ENCODE peak calls at places on chromosomes 11 and 22, in six cellular contexts. H is CD4-positive, CD25-positive, alpha-beta regulatory T cell; G is fibroblast of lung; N is ovary; Q is colonic mucosa; S is upper lobe of right lung. P is an unnamed sample.
A peak's percentile ranks its signal among the peaks of the same experiment; 100 is the strongest.

GRCh38 chr11:14577835-14578529 is 57.8 kb upstream of the PSMA1 start:
- DNase-seq in H (peak; percentile 39), G (no peak), N (no peak), Q (no peak), S (no peak), P (no peak)

GRCh38 chr22:48380016-48380665 is 1447.5 kb downstream of the BRD1 start:
- DNase-seq in H (no peak), G (no peak), N (no peak), Q (no peak), S (peak; percentile 34), P (no peak)

GRCh38 chr11:113110046-113110445 is 148.8 kb downstream of the NCAM1 start:
- DNase-seq in H (no peak), G (no peak), N (no peak), Q (no peak), S (no peak), P (no peak)

GRCh38 chr11:82960779-82961143 is 59.2 kb downstream of the DDIAS start:
- DNase-seq in H (no peak), G (no peak), N (no peak), Q (no peak), S (no peak), P (no peak)

GRCh38 chr22:29382575-29383328 is 5.6 kb downstream of the AP1B1 start:
- DNase-seq in H (no peak), G (no peak), N (no peak), Q (peak; percentile 81), S (no peak), P (no peak)

GRCh38 chr11:103395612-103396011 is 286.4 kb downstream of the DYNC2H1 start:
- DNase-seq in H (no peak), G (no peak), N (no peak), Q (no peak), S (no peak), P (no peak)

GRCh38 chr11:60305906-60306619 is 21.0 kb upstream of the MS4A6E start:
- DNase-seq in H (no peak), G (no peak), N (no peak), Q (no peak), S (no peak), P (no peak)

GRCh38 chr11:31477528-31478255 is 31.7 kb downstream of the IMMP1L start:
- DNase-seq in H (no peak), G (no peak), N (no peak), Q (no peak), S (no peak), P (no peak)

GRCh38 chr22:27420817-27421361 is 380.7 kb downstream of the MN1 start:
- DNase-seq in H (no peak), G (peak; percentile 93), N (peak; percentile 86), Q (peak; percentile 52), S (peak; percentile 70), P (peak; percentile 52)

GRCh38 chr11:67120881-67121710 is 2.0 kb downstream of the KDM2A start:
- DNase-seq in H (no peak), G (peak; percentile 58), N (no peak), Q (peak; percentile 55), S (no peak), P (peak; percentile 48)

GRCh38 chr22:22196018-22196533 is 48.5 kb upstream of the VPREB1 start:
- DNase-seq in H (no peak), G (no peak), N (no peak), Q (no peak), S (no peak), P (no peak)

GRCh38 chr22:19992921-19993355 is 23.7 kb downstream of the ARVCF start:
- DNase-seq in H (no peak), G (no peak), N (no peak), Q (no peak), S (no peak), P (no peak)

GRCh38 chr11:34250732-34251639 is 106.8 kb downstream of the ABTB2 start:
- DNase-seq in H (peak; percentile 46), G (peak; percentile 22), N (no peak), Q (peak; percentile 40), S (peak; percentile 69), P (peak; percentile 37)

GRCh38 chr11:61021661-61022212 is 50.3 kb downstream of the CD6 start:
- DNase-seq in H (peak; percentile 91), G (no peak), N (no peak), Q (peak; percentile 77), S (peak; percentile 76), P (peak; percentile 90)

GRCh38 chr11:62141111-62142042 is 17.6 kb downstream of the INCENP start:
- DNase-seq in H (no peak), G (no peak), N (no peak), Q (no peak), S (no peak), P (no peak)
- H3K36me3 ChIP-seq in H (peaks cover 50% of the 10 kb centered on the region), G (peaks cover 29% of the 10 kb centered on the region), N (no peaks in the 10 kb centered on the region), Q (peaks cover 10% of the 10 kb centered on the region), S (peaks cover 43% of the 10 kb centered on the region), P (peaks cover 10% of the 10 kb centered on the region)

GRCh38 chr11:127451852-127452251 is 451.3 kb upstream of the KIRREL3 start:
- DNase-seq in H (no peak), G (no peak), N (peak; percentile 26), Q (no peak), S (no peak), P (no peak)

GRCh38 chr11:127454856-127455255 is 454.3 kb upstream of the KIRREL3 start:
- DNase-seq in H (no peak), G (no peak), N (no peak), Q (no peak), S (no peak), P (no peak)

GRCh38 chr11:127452533-127452932 is 452.0 kb upstream of the KIRREL3 start:
- DNase-seq in H (no peak), G (no peak), N (no peak), Q (no peak), S (no peak), P (no peak)
- H3K4me3 ChIP-seq in H (no peak overlapping the region), G (no peak overlapping the region), N (no peak overlapping the region), Q (no peak overlapping the region), S (no peak overlapping the region), P (no peak overlapping the region)

DNA sequence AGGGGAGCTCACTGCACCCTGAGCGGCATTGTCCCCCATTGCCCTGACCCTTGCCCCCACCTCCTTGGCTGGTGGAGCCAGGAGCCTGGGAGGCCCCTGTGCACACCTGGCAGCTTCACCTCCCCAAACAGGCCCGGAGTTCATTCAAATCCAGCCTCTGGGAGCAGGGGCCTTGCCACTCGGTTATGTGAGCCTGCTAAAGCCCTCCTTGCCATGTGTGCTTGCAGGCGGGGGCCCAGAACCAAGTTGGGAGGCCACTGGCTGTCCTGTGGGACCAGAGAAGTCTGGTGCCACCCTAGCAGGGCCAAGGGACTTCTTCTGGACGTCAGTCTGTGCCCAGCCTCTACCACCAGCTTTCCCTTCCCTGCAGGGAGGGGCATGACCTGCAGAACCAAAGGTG is 48.9 kb downstream of the NFAM1 start:
- DNase-seq in H (no peak), G (no peak), N (no peak), Q (no peak), S (no peak), P (no peak)
- H3K4me1 ChIP-seq in H (no peaks in the 10 kb centered on the region), G (no peaks in the 10 kb centered on the region), N (no peaks in the 10 kb centered on the region), Q (no peaks in the 10 kb centered on the region), S (no peaks in the 10 kb centered on the region), P (peaks cover 2% of the 10 kb centered on the region)

GRCh38 chr11:134240592-134240991 is 12.6 kb downstream of the THYN1 start:
- DNase-seq in H (no peak), G (no peak), N (no peak), Q (no peak), S (no peak), P (no peak)
- H3K36me3 ChIP-seq in H (peaks cover 89% of the 10 kb centered on the region), G (peaks cover 14% of the 10 kb centered on the region), N (no peaks in the 10 kb centered on the region), Q (peaks cover 2% of the 10 kb centered on the region), S (peaks cover 65% of the 10 kb centered on the region), P (peaks cover 6% of the 10 kb centered on the region)

GRCh38 chr22:44102856-44103255 is 77.9 kb upstream of the PARVG start:
- DNase-seq in H (no peak), G (no peak), N (no peak), Q (no peak), S (no peak), P (no peak)
- H3K4me3 ChIP-seq in H (no peak overlapping the region), G (no peak overlapping the region), N (no peak overlapping the region), Q (no peak overlapping the region), S (no peak overlapping the region), P (no peak overlapping the region)

GRCh38 chr11:77695417-77695816 is 57.8 kb upstream of the CLNS1A start:
- DNase-seq in H (no peak), G (no peak), N (no peak), Q (no peak), S (no peak), P (no peak)
- H3K4me1 ChIP-seq in H (no peaks in the 10 kb centered on the region), G (no peaks in the 10 kb centered on the region), N (no peaks in the 10 kb centered on the region), Q (no peaks in the 10 kb centered on the region), S (no peaks in the 10 kb centered on the region), P (no peaks in the 10 kb centered on the region)

DNA sequence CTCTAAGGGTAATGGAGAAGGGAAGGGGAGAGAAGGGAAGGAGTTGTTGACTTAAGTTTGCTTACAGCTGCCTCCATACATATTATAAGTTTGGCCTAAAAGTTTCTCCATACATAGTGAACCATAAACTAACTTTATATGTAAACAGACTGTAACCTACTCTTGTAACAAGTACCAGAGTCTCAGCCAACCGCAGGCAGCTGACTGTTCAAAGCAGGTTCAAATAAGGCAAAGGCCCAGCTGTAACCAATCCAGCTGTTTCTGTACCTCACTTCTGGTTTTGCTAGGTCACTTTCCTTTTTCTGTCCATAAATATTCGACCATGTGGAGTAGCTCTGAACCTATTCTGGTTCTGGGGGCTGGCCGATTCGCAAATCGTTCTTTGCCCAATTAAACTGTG is 591.2 kb downstream of the INSC start:
- DNase-seq in H (no peak), G (peak; percentile 65), N (no peak), Q (no peak), S (no peak), P (no peak)
- H3K36me3 ChIP-seq in H (no peaks in the 10 kb centered on the region), G (no peaks in the 10 kb centered on the region), N (no peaks in the 10 kb centered on the region), Q (no peaks in the 10 kb centered on the region), S (no peaks in the 10 kb centered on the region), P (no peaks in the 10 kb centered on the region)

DNA sequence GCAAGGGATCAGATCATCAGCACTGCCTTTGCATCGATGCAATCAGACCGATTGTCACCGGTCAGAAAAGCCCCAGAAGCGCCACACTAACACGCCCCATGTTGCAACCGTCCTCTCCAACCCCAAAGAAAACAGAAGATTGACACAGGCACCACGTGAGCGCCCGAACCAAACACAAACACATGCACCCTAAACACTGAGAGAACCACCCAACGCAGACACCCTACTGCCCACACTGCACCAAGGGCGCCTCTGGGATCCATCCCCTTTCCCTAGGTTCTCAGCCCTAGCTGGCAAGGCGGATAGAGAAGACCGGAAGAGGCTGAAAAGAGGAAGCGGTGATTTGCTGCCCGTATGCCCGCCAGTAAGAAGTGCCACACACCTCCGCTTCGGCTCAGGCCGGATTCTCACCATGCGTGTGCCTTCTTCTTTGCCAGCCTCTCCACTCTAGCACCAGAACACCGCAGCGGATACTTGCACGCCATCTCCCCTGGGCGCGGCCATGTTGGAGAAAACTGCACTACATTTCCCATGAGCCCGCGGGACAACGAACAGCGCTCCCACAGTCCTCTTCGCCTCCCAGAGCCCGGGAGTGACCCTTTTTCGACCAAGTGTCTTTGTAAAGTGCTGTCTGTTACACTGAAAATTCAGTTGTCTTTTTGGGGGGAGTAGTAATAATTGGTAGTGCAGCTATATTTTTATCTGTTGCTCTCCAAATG is at the start of gene ALKBH8:
- DNase-seq in H (peak; percentile 77), G (peak; percentile 63), N (peak; percentile 66), Q (peak; percentile 83), S (peak; percentile 86), P (peak; percentile 81)
- H3K4me3 ChIP-seq in H (peak within 1 kb of the TSS; percentile 99), G (peak within 1 kb of the TSS; percentile 53), N (peak within 1 kb of the TSS; percentile 72), Q (peak within 1 kb of the TSS; percentile 66), S (peak within 1 kb of the TSS; percentile 85), P (peak within 1 kb of the TSS; percentile 53)